ENCODE peak calls at places on chromosomes 11 and 22, in six cellular contexts. One of them, this sample, is unnamed.

GRCh38 chr11:116073854-116074837 is 569.9 kb upstream of the CADM1 start:
- DNase-seq in H9: no peak
- DNase-seq in H1: no peak
- DNase-seq in IMR-90: no peak
- DNase-seq in trophoblast cell: peak; percentile 18
- DNase-seq in mesenchymal stem cell: peak; percentile 36
- DNase-seq in this sample: peak; percentile 76

GRCh38 chr22:27624705-27625104 is 176.9 kb downstream of the MN1 start:
- DNase-seq in mesenchymal stem cell: no peak
- DNase-seq in H9: no peak
- DNase-seq in H1: no peak
- DNase-seq in trophoblast cell: no peak
- DNase-seq in IMR-90: no peak
- DNase-seq in this sample: no peak

GRCh38 chr11:126491092-126491491 is 135.6 kb downstream of the ST3GAL4 start:
- DNase-seq in H9: peak; percentile 74
- DNase-seq in H1: no peak
- DNase-seq in mesenchymal stem cell: no peak
- DNase-seq in trophoblast cell: no peak
- DNase-seq in IMR-90: no peak
- DNase-seq in this sample: no peak

GRCh38 chr22:49212002-49212401 is 615.7 kb downstream of the BRD1 start:
- DNase-seq in mesenchymal stem cell: no peak
- DNase-seq in IMR-90: no peak
- DNase-seq in H1: peak; percentile 20
- DNase-seq in H9: peak; percentile 6
- DNase-seq in trophoblast cell: no peak
- DNase-seq in this sample: no peak

GRCh38 chr22:47781024-47781423 is 1018.6 kb downstream of the TBC1D22A start:
- DNase-seq in H9: no peak
- DNase-seq in trophoblast cell: no peak
- DNase-seq in mesenchymal stem cell: no peak
- DNase-seq in H1: peak; percentile 14
- DNase-seq in IMR-90: no peak
- DNase-seq in this sample: no peak

GRCh38 chr11:35232961-35233360 is 94.0 kb downstream of the CD44 start:
- DNase-seq in IMR-90: peak; percentile 83
- DNase-seq in H1: no peak
- DNase-seq in trophoblast cell: no peak
- DNase-seq in mesenchymal stem cell: peak; percentile 60
- DNase-seq in H9: no peak
- DNase-seq in this sample: no peak

GRCh38 chr11:42766191-42766590 is 545.6 kb upstream of the API5 start:
- DNase-seq in H1: no peak
- DNase-seq in H9: no peak
- DNase-seq in mesenchymal stem cell: no peak
- DNase-seq in IMR-90: no peak
- DNase-seq in trophoblast cell: no peak
- DNase-seq in this sample: no peak

GRCh38 chr22:49967333-49968241 is 7.0 kb downstream of the PIM3 start:
- DNase-seq in H1: peak; percentile 46
- DNase-seq in IMR-90: no peak
- DNase-seq in trophoblast cell: peak; percentile 27
- DNase-seq in mesenchymal stem cell: peak; percentile 42
- DNase-seq in H9: peak; percentile 33
- DNase-seq in this sample: no peak

GRCh38 chr22:42324566-42324965 is 54.1 kb upstream of the TCF20 start:
- DNase-seq in H9: no peak
- DNase-seq in IMR-90: no peak
- DNase-seq in H1: no peak
- DNase-seq in trophoblast cell: peak; percentile 57
- DNase-seq in mesenchymal stem cell: no peak
- DNase-seq in this sample: no peak

GRCh38 chr22:39176673-39177455 is 24.4 kb upstream of the CBX7 start:
- DNase-seq in trophoblast cell: peak; percentile 34
- DNase-seq in H9: peak; percentile 51
- DNase-seq in mesenchymal stem cell: peak; percentile 47
- DNase-seq in H1: no peak
- DNase-seq in IMR-90: no peak
- DNase-seq in this sample: no peak

GRCh38 chr11:70176940-70177689 is 26.0 kb upstream of the FADD start:
- DNase-seq in trophoblast cell: peak; percentile 18
- DNase-seq in IMR-90: no peak
- DNase-seq in mesenchymal stem cell: peak; percentile 25
- DNase-seq in H9: peak; percentile 86
- DNase-seq in H1: peak; percentile 97
- DNase-seq in this sample: no peak

GRCh38 chr11:78952188-78952587 is 377.5 kb upstream of the NARS2 start:
- DNase-seq in H9: no peak
- DNase-seq in IMR-90: no peak
- DNase-seq in mesenchymal stem cell: no peak
- DNase-seq in trophoblast cell: no peak
- DNase-seq in H1: no peak
- DNase-seq in this sample: no peak

GRCh38 chr11:126115820-126116319 is 53.2 kb upstream of the CDON start:
- DNase-seq in IMR-90: peak; percentile 95
- DNase-seq in H9: no peak
- DNase-seq in H1: no peak
- DNase-seq in mesenchymal stem cell: peak; percentile 97
- DNase-seq in trophoblast cell: peak; percentile 9
- DNase-seq in this sample: no peak

GRCh38 chr22:25775501-25775900 is 33.5 kb downstream of the MYO18B start:
- DNase-seq in IMR-90: peak; percentile 21
- DNase-seq in H1: peak; percentile 82
- DNase-seq in mesenchymal stem cell: peak; percentile 71
- DNase-seq in H9: peak; percentile 64
- DNase-seq in trophoblast cell: no peak
- DNase-seq in this sample: peak; percentile 41

GRCh38 chr11:82043316-82043715 is 690.3 kb downstream of the FAM181B start:
- DNase-seq in trophoblast cell: no peak
- DNase-seq in IMR-90: no peak
- DNase-seq in mesenchymal stem cell: no peak
- DNase-seq in H1: no peak
- DNase-seq in H9: no peak
- DNase-seq in this sample: no peak

GRCh38 chr11:2519517-2519878 is 74.7 kb downstream of the KCNQ1 start:
- DNase-seq in trophoblast cell: no peak
- DNase-seq in IMR-90: no peak
- DNase-seq in H1: no peak
- DNase-seq in H9: no peak
- DNase-seq in mesenchymal stem cell: no peak
- DNase-seq in this sample: no peak

GRCh38 chr11:33266418-33267215 is 9.4 kb downstream of the HIPK3 start:
- DNase-seq in mesenchymal stem cell: peak; percentile 87
- DNase-seq in H9: no peak
- DNase-seq in H1: no peak
- DNase-seq in trophoblast cell: peak; percentile 95
- DNase-seq in IMR-90: peak; percentile 58
- DNase-seq in this sample: no peak

GRCh38 chr11:46533396-46534110 is 60.3 kb downstream of the AMBRA1 start:
- DNase-seq in H9: no peak
- DNase-seq in trophoblast cell: no peak
- DNase-seq in mesenchymal stem cell: no peak
- DNase-seq in H1: no peak
- DNase-seq in IMR-90: no peak
- DNase-seq in this sample: no peak
- H3K14ac ChIP-seq in H9: no peak overlapping the region
- H3K14ac ChIP-seq in trophoblast cell: no peak overlapping the region
- H3K14ac ChIP-seq in mesenchymal stem cell: no peak overlapping the region
- H3K14ac ChIP-seq in H1: no peak overlapping the region
- H3K14ac ChIP-seq in IMR-90: no peak overlapping the region
- H3K14ac ChIP-seq in this sample: no peak overlapping the region

GRCh38 chr11:73830261-73830660 is 42.6 kb downstream of the MRPL48 start:
- DNase-seq in IMR-90: no peak
- DNase-seq in mesenchymal stem cell: no peak
- DNase-seq in trophoblast cell: no peak
- DNase-seq in H9: no peak
- DNase-seq in H1: no peak
- DNase-seq in this sample: no peak
- H4K8ac ChIP-seq in IMR-90: no peak overlapping the region
- H4K8ac ChIP-seq in mesenchymal stem cell: no peak overlapping the region
- H4K8ac ChIP-seq in trophoblast cell: no peak overlapping the region
- H4K8ac ChIP-seq in H9: no peak overlapping the region
- H4K8ac ChIP-seq in H1: no peak overlapping the region
- H4K8ac ChIP-seq in this sample: no peak overlapping the region

DNA sequence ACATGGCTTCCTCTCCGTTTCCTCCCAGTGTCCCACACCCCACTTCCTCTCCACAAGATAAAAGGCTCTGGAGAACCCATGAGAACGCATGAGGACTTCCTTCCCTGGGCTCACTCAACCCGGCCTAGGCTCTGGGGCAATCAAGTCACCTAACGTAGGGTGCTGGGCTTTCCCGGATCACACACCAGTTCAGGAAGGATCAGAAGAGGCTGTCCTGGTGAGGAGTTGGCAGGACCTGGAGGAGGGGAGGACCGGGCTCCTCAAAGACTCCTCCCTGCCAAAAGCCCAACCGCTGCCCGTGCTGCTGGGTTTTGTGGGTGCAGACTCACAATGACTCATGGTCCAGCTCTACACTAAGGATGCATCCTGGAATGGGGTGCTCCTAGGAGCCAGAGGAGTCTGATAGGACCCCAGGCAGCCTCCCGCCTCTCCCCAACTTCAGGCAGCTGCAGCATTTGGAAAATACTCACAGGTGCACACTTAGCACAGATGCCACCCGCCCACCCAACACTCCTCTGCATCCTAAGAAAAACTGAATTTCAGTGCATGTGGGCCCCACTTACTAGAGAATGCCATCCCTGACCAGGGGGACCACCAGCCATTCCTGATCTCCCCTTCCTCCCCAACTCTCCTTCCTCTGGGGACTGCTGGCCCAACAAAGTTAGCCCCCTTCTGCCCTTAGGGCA is 21.1 kb downstream of the SLC22A12 start:
- DNase-seq in H9: no peak
- DNase-seq in IMR-90: no peak
- DNase-seq in trophoblast cell: no peak
- DNase-seq in H1: no peak
- DNase-seq in mesenchymal stem cell: no peak
- DNase-seq in this sample: no peak
- H2AK5ac ChIP-seq in H9: no peak overlapping the region
- H2AK5ac ChIP-seq in IMR-90: no peak overlapping the region
- H2AK5ac ChIP-seq in trophoblast cell: no peak overlapping the region
- H2AK5ac ChIP-seq in H1: no peak overlapping the region
- H2AK5ac ChIP-seq in mesenchymal stem cell: no peak overlapping the region
- H2AK5ac ChIP-seq in this sample: no peak overlapping the region

DNA sequence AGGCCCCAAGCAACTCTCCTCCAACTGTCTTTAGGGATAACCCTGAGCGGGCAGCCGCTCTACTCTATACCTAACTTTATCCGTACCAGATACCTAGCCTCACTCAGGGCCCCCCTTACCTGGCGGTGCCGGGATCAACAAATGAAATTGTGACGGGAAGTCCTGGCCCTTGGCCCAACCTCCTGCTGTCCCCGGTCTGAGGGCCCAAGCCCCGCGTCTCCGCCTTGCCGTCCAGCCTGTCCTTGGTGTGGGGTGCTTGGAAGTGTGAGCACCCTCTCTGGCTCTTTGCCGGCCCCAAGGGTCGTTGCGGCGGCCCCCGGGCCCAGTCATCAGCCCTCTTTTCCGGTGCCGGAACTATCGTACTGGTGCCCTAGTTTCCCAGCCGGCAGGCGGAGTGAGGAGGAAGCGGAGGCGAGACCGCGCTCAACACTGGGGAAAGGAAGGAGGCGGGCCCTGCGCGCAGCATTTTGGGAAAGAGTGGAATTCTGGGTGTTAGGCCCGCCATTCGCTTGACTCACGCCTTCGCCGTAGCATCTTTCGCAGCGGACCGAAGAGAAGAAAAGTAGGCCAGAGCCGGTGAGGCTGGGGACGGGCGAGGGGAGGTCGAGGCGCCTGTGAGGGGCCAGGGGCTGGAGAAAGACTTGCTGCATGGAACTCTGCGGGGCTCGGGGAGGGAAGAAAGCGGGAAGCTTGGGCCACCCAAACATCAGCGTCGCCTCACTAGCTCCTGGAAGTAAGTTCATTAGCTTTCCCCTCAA is at the start of gene SNRPD3:
- DNase-seq in IMR-90: peak; percentile 92
- DNase-seq in trophoblast cell: peak; percentile 94
- DNase-seq in H9: peak; percentile 91
- DNase-seq in H1: peak; percentile 93
- DNase-seq in mesenchymal stem cell: peak; percentile 96
- DNase-seq in this sample: peak; percentile 90
- H3K14ac ChIP-seq in IMR-90: peak within 1 kb of the TSS; percentile 86
- H3K14ac ChIP-seq in trophoblast cell: peak within 1 kb of the TSS; percentile 95
- H3K14ac ChIP-seq in H9: peak within 1 kb of the TSS; percentile 96
- H3K14ac ChIP-seq in H1: no peak within 1 kb of the TSS
- H3K14ac ChIP-seq in mesenchymal stem cell: peak within 1 kb of the TSS; percentile 97
- H3K14ac ChIP-seq in this sample: peak within 1 kb of the TSS; percentile 82

GRCh38 chr11:57638811-57639320 is 10.8 kb downstream of the YPEL4 start:
- DNase-seq in trophoblast cell: no peak
- DNase-seq in IMR-90: no peak
- DNase-seq in H1: no peak
- DNase-seq in mesenchymal stem cell: no peak
- DNase-seq in H9: no peak
- DNase-seq in this sample: peak; percentile 32

GRCh38 chr11:57637626-57638004 is 12.1 kb downstream of the YPEL4 start:
- DNase-seq in H1: no peak
- DNase-seq in IMR-90: no peak
- DNase-seq in mesenchymal stem cell: peak; percentile 18
- DNase-seq in trophoblast cell: peak; percentile 70
- DNase-seq in H9: peak; percentile 84
- DNase-seq in this sample: no peak

GRCh38 chr11:57639321-57640067 is 10.2 kb downstream of the YPEL4 start:
- DNase-seq in trophoblast cell: no peak
- DNase-seq in mesenchymal stem cell: peak; percentile 81
- DNase-seq in H1: peak; percentile 97
- DNase-seq in IMR-90: peak; percentile 57
- DNase-seq in H9: peak; percentile 100
- DNase-seq in this sample: peak; percentile 98

GRCh38 chr11:57640068-57640800 is 9.5 kb downstream of the YPEL4 start:
- DNase-seq in trophoblast cell: no peak
- DNase-seq in IMR-90: no peak
- DNase-seq in mesenchymal stem cell: peak; percentile 22
- DNase-seq in H1: no peak
- DNase-seq in H9: no peak
- DNase-seq in this sample: no peak

DNA sequence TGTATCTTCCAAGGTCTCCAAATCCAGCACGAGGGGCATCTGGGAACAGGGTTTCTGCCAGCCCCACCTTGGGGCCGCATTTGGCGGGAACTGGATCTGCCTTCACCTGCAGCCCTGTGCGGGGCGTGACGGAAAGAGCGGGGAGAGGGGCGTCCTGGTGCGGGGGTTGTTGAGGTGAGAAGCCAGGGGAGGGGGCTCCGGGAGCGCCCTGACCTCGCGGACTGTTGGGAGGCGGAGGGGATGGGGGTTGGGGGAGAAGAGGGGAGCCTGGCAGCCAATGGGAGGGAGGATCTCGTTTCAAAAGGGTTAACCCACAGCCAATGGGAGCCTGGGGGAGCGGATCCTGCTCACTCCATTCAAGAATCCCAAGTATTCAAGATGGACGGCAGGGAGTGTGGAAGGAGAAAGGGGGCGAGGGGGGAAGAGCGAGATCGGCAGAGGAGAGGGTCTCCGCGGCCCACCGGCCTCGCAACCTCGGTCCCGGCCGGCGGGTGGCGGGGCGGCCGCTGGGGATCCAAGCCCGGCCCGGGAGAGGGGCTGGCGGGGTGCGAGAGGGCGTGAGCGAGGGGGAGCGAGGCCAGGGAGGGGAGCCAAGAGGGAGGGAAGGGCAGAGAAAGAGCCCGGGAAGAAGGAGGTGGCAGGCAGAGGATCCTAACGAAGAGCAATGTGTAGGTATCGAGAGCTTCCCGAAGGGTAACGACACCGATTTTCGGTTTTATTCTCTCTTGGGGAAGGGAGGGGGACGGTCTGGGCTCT is 11.5 kb downstream of the YPEL4 start:
- DNase-seq in H9: peak; percentile 95
- DNase-seq in IMR-90: peak; percentile 84
- DNase-seq in mesenchymal stem cell: peak; percentile 90
- DNase-seq in H1: peak; percentile 86
- DNase-seq in trophoblast cell: peak; percentile 63
- DNase-seq in this sample: peak; percentile 93
- H4K8ac ChIP-seq in H9: no peak overlapping the region
- H4K8ac ChIP-seq in IMR-90: peak overlapping the region; percentile 97
- H4K8ac ChIP-seq in mesenchymal stem cell: peak overlapping the region; percentile 89
- H4K8ac ChIP-seq in H1: peak overlapping the region; percentile 97
- H4K8ac ChIP-seq in trophoblast cell: peak overlapping the region; percentile 99
- H4K8ac ChIP-seq in this sample: no peak overlapping the region